ENCODE peak calls at places on chromosomes 12 and 14, in eight cellular contexts. G, T, X, K, I, E, F and Z are unnamed samples.
A peak's percentile ranks its signal among the peaks of the same experiment; 100 is the strongest.

GRCh38 chr14:24334431-24335271 is at the start of gene ADCY4:
- DNase-seq in X (no peak), K (peak; percentile 50), E (no peak), T (no peak), I (peak; percentile 46), G (no peak), F (no peak), Z (no peak)

GRCh38 chr12:9636150-9636549 is 28.4 kb upstream of the KLRB1 start:
- DNase-seq in T (no peak), X (no peak), F (no peak), K (no peak), G (no peak), E (no peak), I (no peak), Z (no peak)

GRCh38 chr12:38921025-38921677 is 15.8 kb upstream of the CPNE8 start:
- DNase-seq in F (peak; percentile 73), K (peak; percentile 68), X (peak; percentile 61), I (no peak), T (peak; percentile 67), E (peak; percentile 65), G (peak; percentile 85), Z (peak; percentile 32)

GRCh38 chr12:70456953-70457352 is 90.9 kb downstream of the KCNMB4 start:
- DNase-seq in X (no peak), I (no peak), E (no peak), T (no peak), F (no peak), K (no peak), G (no peak), Z (no peak)

GRCh38 chr14:76884853-76885276 is 58.7 kb downstream of the LRRC74A start:
- DNase-seq in T (no peak), E (no peak), G (no peak), F (peak; percentile 59), I (peak; percentile 48), K (no peak), X (no peak), Z (no peak)

GRCh38 chr14:97233319-97233980 is 436.3 kb downstream of the VRK1 start:
- DNase-seq in F (no peak), T (no peak), G (no peak), X (peak; percentile 16), E (no peak), I (no peak), K (no peak), Z (no peak)

GRCh38 chr14:67564236-67564635 is 31.1 kb downstream of the PLEKHH1 start:
- DNase-seq in K (no peak), X (no peak), F (no peak), E (no peak), T (no peak), I (no peak), G (no peak), Z (no peak)

GRCh38 chr14:101442451-101442850 is 118.8 kb upstream of the DIO3 start:
- DNase-seq in G (no peak), T (peak; percentile 7), X (no peak), K (no peak), F (no peak), E (no peak), I (no peak), Z (no peak)

GRCh38 chr14:99606359-99606758 is 2.4 kb upstream of the CCDC85C start:
- DNase-seq in X (no peak), T (no peak), E (no peak), K (no peak), F (no peak), G (no peak), I (no peak), Z (no peak)

GRCh38 chr14:99605299-99605961 is 1.4 kb upstream of the CCDC85C start:
- DNase-seq in K (peak; percentile 63), I (peak; percentile 67), E (peak; percentile 28), T (peak; percentile 65), F (peak; percentile 67), G (peak; percentile 75), X (peak; percentile 65), Z (peak; percentile 68)

GRCh38 chr14:99603965-99604765 is at the start of gene CCDC85C:
- DNase-seq in G (peak; percentile 94), K (peak; percentile 92), F (peak; percentile 93), X (peak; percentile 94), I (peak; percentile 92), E (peak; percentile 81), T (peak; percentile 94), Z (peak; percentile 97)

GRCh38 chr14:99603471-99603933 is 505 bp downstream of the CCDC85C start:
- DNase-seq in E (no peak), I (no peak), T (peak; percentile 66), X (no peak), F (peak; percentile 67), K (peak; percentile 57), G (peak; percentile 35), Z (no peak)

GRCh38 chr14:99604766-99605298 is 825 bp upstream of the CCDC85C start:
- DNase-seq in F (peak; percentile 50), E (no peak), K (peak; percentile 52), I (no peak), G (no peak), X (no peak), T (peak; percentile 56), Z (no peak)
- TF ChIP-seq POLR2A in F (no peak), E (no peak), K (peak; percentile 8), I (no peak), G (no peak), X (no peak), T (peak; percentile 46), Z (no peak)

DNA sequence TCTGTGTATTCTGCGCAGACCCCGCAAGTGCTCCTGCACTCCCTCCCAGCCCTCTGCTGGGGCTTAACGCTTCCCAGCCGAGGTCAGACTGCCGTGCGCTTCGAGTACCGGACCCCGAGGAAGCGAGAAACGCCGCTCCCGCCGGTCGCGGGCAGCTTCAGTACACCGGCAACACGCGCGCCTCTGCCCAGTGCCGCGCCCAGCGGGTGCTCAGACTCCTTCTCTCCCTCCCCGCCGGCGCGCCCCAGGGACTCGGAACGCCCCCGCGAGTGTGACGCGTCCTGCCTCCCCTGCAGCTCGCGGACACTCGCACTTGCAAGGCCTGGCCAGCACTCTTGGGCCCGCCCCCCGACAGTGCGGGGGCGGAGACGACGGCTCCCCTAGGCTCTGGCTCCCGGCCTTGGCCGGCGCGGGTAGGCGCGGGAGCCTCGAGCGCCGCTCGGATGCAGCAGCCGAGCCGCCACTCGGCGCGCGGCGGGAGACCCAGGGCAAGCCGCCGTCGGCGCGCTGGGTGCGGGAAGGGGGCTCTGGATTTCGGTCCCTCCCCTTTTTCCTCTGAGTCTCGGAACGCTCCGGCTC is at the start of gene PTGER2:
- DNase-seq in E (no peak), K (peak; percentile 60), X (peak; percentile 60), G (peak; percentile 94), T (peak; percentile 89), I (peak; percentile 92), F (peak; percentile 69), Z (peak; percentile 74)
- TF ChIP-seq POLR2A in E (no peak), K (no peak), X (peak; percentile 46), G (no peak), T (no peak), I (peak; percentile 65), F (no peak), Z (peak; percentile 65)

GRCh38 chr12:100572184-100572583 is 1.3 kb upstream of the GAS2L3 start:
- DNase-seq in G (no peak), E (no peak), K (no peak), F (no peak), I (no peak), T (no peak), X (no peak), Z (no peak)

GRCh38 chr12:100576311-100577036 is 3.0 kb downstream of the GAS2L3 start:
- DNase-seq in G (no peak), I (no peak), E (no peak), F (no peak), K (peak; percentile 88), X (no peak), T (peak; percentile 65), Z (no peak)

GRCh38 chr12:100574262-100575074 is 984 bp downstream of the GAS2L3 start:
- DNase-seq in F (no peak), K (no peak), I (no peak), G (no peak), X (no peak), T (no peak), E (no peak), Z (peak; percentile 33)

GRCh38 chr12:100573168-100573498 is 351 bp upstream of the GAS2L3 start:
- DNase-seq in X (no peak), E (no peak), I (no peak), T (no peak), K (no peak), F (no peak), G (no peak), Z (no peak)

DNA sequence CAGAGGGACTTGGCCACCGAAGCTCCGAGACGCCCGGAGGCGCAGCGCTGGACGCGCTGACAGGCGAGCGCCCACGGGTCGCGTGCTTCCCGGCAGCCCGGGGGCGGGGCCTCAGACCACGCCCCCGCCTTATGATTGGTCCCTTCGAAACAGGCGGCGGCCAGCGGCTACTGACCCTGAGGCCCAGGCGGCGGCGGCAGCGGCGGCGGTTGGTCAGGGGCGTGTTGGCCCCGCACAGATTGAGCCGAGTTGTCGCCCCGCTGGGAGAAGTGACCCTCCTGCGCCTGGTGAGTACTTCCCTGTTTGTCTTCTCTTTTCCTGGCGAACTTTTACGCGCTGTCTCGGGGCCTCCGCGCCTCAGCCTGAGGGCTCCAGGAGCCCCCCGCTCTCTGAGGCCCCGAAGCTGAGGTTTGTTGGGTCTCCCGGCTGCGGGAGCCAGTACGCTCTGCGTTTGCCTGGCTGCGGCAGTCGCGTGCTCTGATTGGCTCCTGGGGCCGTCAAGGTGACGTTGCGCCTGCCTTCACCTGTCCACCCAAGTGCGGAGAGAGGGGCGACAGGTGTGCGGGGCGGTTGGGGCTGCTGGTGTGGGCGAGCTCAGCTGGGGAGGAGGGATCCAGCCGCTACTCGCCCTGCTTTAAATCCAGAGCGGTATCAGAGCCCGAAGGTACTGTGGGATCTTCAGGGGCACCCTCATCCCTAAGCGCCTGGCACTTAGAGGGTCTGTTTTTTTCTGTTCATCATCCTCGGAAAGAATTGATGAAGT is at the start of gene GAS2L3:
- DNase-seq in K (peak; percentile 93), F (peak; percentile 93), I (peak; percentile 75), X (peak; percentile 82), T (no peak), G (peak; percentile 95), E (peak; percentile 83), Z (peak; percentile 93)
- TF ChIP-seq POLR2A in K (peak; percentile 40), F (peak; percentile 49), I (peak; percentile 43), X (peak; percentile 57), T (no peak), G (no peak), E (peak; percentile 81), Z (peak; percentile 88)

GRCh38 chr12:65929641-65930040 is 105.4 kb downstream of the HMGA2 start:
- DNase-seq in F (no peak), K (peak; percentile 46), E (no peak), X (no peak), I (no peak), G (no peak), T (no peak), Z (no peak)

GRCh38 chr12:65923228-65923627 is 98.9 kb downstream of the HMGA2 start:
- DNase-seq in X (no peak), E (no peak), F (no peak), T (peak; percentile 51), I (no peak), G (no peak), K (no peak), Z (no peak)

GRCh38 chr12:65930114-65930828 is 106.0 kb downstream of the HMGA2 start:
- DNase-seq in T (no peak), F (no peak), I (no peak), K (peak; percentile 48), X (no peak), G (no peak), E (peak; percentile 96), Z (no peak)

GRCh38 chr12:65925626-65926025 is 101.3 kb downstream of the HMGA2 start:
- DNase-seq in G (peak; percentile 17), I (no peak), T (peak; percentile 82), K (peak; percentile 57), X (no peak), F (no peak), E (peak; percentile 25), Z (no peak)

DNA sequence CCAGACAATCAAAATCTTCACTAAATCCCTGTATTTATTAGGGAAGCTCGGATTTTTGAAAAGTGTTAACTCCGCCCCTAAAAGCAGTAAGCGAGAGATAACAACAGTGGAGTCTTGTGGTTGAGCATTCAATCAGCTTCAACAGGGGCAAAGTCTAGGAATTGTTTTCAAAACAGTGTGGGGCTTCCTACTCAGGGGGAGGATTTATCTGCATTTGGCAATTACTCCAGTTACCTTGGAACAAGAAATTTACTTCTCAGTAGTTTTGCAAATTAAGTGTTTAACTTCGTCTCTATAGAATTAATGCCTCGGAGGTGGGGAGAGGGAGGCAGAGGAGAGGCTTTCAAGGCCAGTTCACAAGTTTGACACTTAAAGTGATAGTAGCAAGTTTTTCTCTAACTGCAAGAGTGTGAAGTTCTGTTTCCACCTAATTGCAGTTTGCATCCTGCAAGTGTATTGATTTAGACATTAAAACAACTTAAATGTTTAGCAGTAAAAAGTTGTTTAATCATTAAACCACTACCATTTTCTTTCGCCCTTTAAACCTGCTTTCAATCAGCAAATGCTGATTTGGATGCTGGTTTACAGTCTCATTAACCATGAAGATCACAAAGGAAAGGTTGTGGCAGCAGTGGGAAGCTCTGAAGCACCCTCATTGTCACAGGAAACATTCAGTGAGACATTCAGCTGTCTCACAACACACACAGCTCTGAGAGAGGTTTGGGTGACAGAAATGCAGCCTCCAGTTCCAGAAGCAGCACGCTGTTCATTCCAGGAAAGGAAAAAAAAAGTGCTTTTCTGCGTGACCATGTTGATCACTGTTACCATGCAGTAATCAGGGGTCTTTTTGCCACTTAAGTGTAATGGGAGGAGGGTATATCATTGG is 102.1 kb downstream of the HMGA2 start:
- DNase-seq in F (no peak), E (peak; percentile 88), T (peak; percentile 25), I (no peak), K (no peak), G (no peak), X (no peak), Z (no peak)
- TF ChIP-seq POLR2A in F (no peak), E (no peak), T (no peak), I (no peak), K (no peak), G (no peak), X (no peak), Z (no peak)